ENCODE peak calls at places on chromosomes 4 and X, in eight cellular contexts. Z, P, S, A, M, H, X and Q are unnamed samples.
A peak's percentile ranks its signal among the peaks of the same experiment; 100 is the strongest.

GRCh38 chr4:118741456-118741855 is 56.3 kb downstream of the METTL14 start:
- DNase-seq in Z (no peak), P (no peak), S (no peak), A (no peak), M (no peak), H (no peak), X (no peak), Q (no peak)

GRCh38 chrX:69398881-69399280 is 105.2 kb upstream of the NALF2 start:
- DNase-seq in Z (no peak), P (no peak), S (no peak), A (no peak), M (no peak), H (no peak), X (no peak), Q (no peak)

GRCh38 chrX:19121898-19122640 is at the start of gene ADGRG2:
- DNase-seq in Z (peak; percentile 12), P (no peak), S (no peak), A (peak; percentile 55), M (peak; percentile 15), H (no peak), X (no peak), Q (no peak)

GRCh38 chrX:119919835-119920585 is 23.5 kb downstream of the NKAP start:
- DNase-seq in Z (no peak), P (no peak), S (no peak), A (no peak), M (no peak), H (no peak), X (no peak), Q (no peak)

GRCh38 chr4:149823770-149824221 is 8.2 kb upstream of the IQCM start:
- DNase-seq in Z (peak; percentile 31), P (peak; percentile 94), S (no peak), A (no peak), M (no peak), H (no peak), X (peak; percentile 6), Q (no peak)

GRCh38 chrX:10769165-10769564 is 148.8 kb upstream of the MID1 start:
- DNase-seq in Z (peak; percentile 44), P (peak; percentile 46), S (no peak), A (peak; percentile 44), M (peak; percentile 4), H (no peak), X (no peak), Q (peak; percentile 6)

GRCh38 chrX:11629593-11630211 is 36.0 kb downstream of the ARHGAP6 start:
- DNase-seq in Z (no peak), P (peak; percentile 42), S (no peak), A (peak; percentile 30), M (no peak), H (peak; percentile 62), X (no peak), Q (no peak)

GRCh38 chrX:46662594-46662993 is 89.0 kb downstream of the CHST7 start:
- DNase-seq in Z (no peak), P (no peak), S (no peak), A (no peak), M (no peak), H (no peak), X (no peak), Q (no peak)

GRCh38 chr4:169986369-169986768 is 39.8 kb downstream of the MFAP3L start:
- DNase-seq in Z (no peak), P (no peak), S (no peak), A (no peak), M (no peak), H (no peak), X (no peak), Q (no peak)

GRCh38 chrX:14886252-14886651 is 13.0 kb downstream of the MOSPD2 start:
- DNase-seq in Z (no peak), P (no peak), S (no peak), A (no peak), M (no peak), H (no peak), X (no peak), Q (no peak)

GRCh38 chrX:130916636-130917422 is 13.8 kb upstream of the ENOX2 start:
- DNase-seq in Z (peak; percentile 69), P (peak; percentile 22), S (peak; percentile 25), A (peak; percentile 70), M (no peak), H (peak; percentile 11), X (no peak), Q (peak; percentile 12)

GRCh38 chrX:72465882-72466281 is 106.8 kb downstream of the HDAC8 start:
- DNase-seq in Z (no peak), P (no peak), S (no peak), A (no peak), M (no peak), H (no peak), X (no peak), Q (no peak)

GRCh38 chr4:48141048-48141447 is 7.0 kb upstream of the TXK start:
- DNase-seq in Z (peak; percentile 70), P (peak; percentile 54), S (no peak), A (peak; percentile 54), M (peak; percentile 12), H (no peak), X (no peak), Q (no peak)

GRCh38 chr4:88866862-88867550 is 169.4 kb upstream of the NAP1L5 start:
- DNase-seq in Z (peak; percentile 75), P (peak; percentile 96), S (no peak), A (no peak), M (no peak), H (no peak), X (no peak), Q (no peak)